ENCODE peak calls at places on chromosome 15, in four cellular contexts. One of them, this sample, is unnamed.
A peak's percentile ranks its signal among the peaks of the same experiment; 100 is the strongest.

GRCh38 chr15:38503497-38503896 is 49.6 kb downstream of the FAM98B start:
- DNase-seq in tibial nerve: no peak
- DNase-seq in K562: no peak
- DNase-seq in body of pancreas: no peak
- DNase-seq in this sample: no peak

GRCh38 chr15:76905013-76905839 is at the start of gene SCAPER:
- DNase-seq in tibial nerve: peak; percentile 86
- DNase-seq in K562: peak; percentile 93
- DNase-seq in body of pancreas: peak; percentile 94
- DNase-seq in this sample: peak; percentile 93

GRCh38 chr15:78103406-78104118 is 11.2 kb downstream of the SH2D7 start:
- DNase-seq in tibial nerve: no peak
- DNase-seq in K562: no peak
- DNase-seq in body of pancreas: peak; percentile 48
- DNase-seq in this sample: peak; percentile 8

GRCh38 chr15:31306426-31307269 is 20.0 kb upstream of the KLF13 start:
- DNase-seq in tibial nerve: no peak
- DNase-seq in K562: no peak
- DNase-seq in body of pancreas: no peak
- DNase-seq in this sample: no peak

GRCh38 chr15:84813435-84813834 is 3.7 kb upstream of the ALPK3 start:
- DNase-seq in tibial nerve: no peak
- DNase-seq in K562: no peak
- DNase-seq in body of pancreas: no peak
- DNase-seq in this sample: no peak

GRCh38 chr15:72231847-72232461 is 964 bp upstream of the PKM start:
- DNase-seq in tibial nerve: no peak
- DNase-seq in K562: peak; percentile 80
- DNase-seq in body of pancreas: peak; percentile 66
- DNase-seq in this sample: peak; percentile 33

GRCh38 chr15:39789736-39790135 is 7.1 kb upstream of the FSIP1 start:
- DNase-seq in tibial nerve: no peak
- DNase-seq in K562: no peak
- DNase-seq in body of pancreas: no peak
- DNase-seq in this sample: no peak

GRCh38 chr15:72353266-72353665 is 22.5 kb downstream of the HEXA start:
- DNase-seq in tibial nerve: no peak
- DNase-seq in K562: no peak
- DNase-seq in body of pancreas: no peak
- DNase-seq in this sample: no peak

GRCh38 chr15:69308949-69309348 is 10.2 kb downstream of the PAQR5 start:
- DNase-seq in tibial nerve: no peak
- DNase-seq in K562: no peak
- DNase-seq in body of pancreas: no peak
- DNase-seq in this sample: no peak

GRCh38 chr15:47186071-47186470 is 531.2 kb upstream of the SEMA6D start:
- DNase-seq in tibial nerve: no peak
- DNase-seq in K562: no peak
- DNase-seq in body of pancreas: no peak
- DNase-seq in this sample: no peak

GRCh38 chr15:48645558-48646330 is at the start of gene FBN1:
- DNase-seq in tibial nerve: peak; percentile 67
- DNase-seq in K562: no peak
- DNase-seq in body of pancreas: peak; percentile 38
- DNase-seq in this sample: peak; percentile 78
- TF ChIP-seq POLR2A in tibial nerve: peak; percentile 87
- TF ChIP-seq POLR2A in K562: no peak
- TF ChIP-seq POLR2A in body of pancreas: no peak
- TF ChIP-seq POLR2A in this sample: no peak

GRCh38 chr15:74798388-74799254 is 14.0 kb upstream of the LMAN1L start:
- DNase-seq in tibial nerve: no peak
- DNase-seq in K562: no peak
- DNase-seq in body of pancreas: peak; percentile 80
- DNase-seq in this sample: no peak
- TF ChIP-seq CTCF in tibial nerve: no peak
- TF ChIP-seq CTCF in K562: no peak
- TF ChIP-seq CTCF in body of pancreas: no peak
- TF ChIP-seq CTCF in this sample: no peak

DNA sequence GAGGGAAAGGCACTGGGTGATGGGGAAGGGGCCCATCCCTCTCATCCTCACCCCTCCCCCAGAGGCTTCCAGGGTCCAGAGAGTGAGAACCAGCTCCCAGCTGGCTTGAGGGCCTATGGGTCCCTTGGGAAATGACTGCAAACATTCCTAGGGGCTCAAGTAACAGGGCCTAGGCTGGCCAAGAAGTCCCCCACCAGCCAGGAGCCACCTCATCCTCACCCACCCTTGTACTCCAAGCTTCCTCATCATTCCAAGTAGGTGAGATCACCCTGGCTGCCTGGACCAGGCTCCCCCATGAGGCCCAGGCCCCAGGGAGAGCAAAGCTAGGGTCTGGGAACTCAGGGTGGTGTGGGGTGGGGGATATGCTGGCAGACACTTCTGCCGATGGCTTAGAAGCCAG is 14.8 kb downstream of the LOXL1 start:
- DNase-seq in tibial nerve: no peak
- DNase-seq in K562: no peak
- DNase-seq in body of pancreas: no peak
- DNase-seq in this sample: no peak
- H3K4me1 ChIP-seq in tibial nerve: peaks cover 6% of the 10 kb centered on the region
- H3K4me1 ChIP-seq in K562: no peaks in the 10 kb centered on the region
- H3K4me1 ChIP-seq in body of pancreas: peaks cover 4% of the 10 kb centered on the region
- H3K4me1 ChIP-seq in this sample: no peaks in the 10 kb centered on the region

GRCh38 chr15:27865323-27865922 is 233.7 kb downstream of the OCA2 start:
- DNase-seq in tibial nerve: no peak
- DNase-seq in K562: no peak
- DNase-seq in body of pancreas: no peak
- DNase-seq in this sample: no peak

GRCh38 chr15:27866505-27867165 is 232.5 kb downstream of the OCA2 start:
- DNase-seq in tibial nerve: no peak
- DNase-seq in K562: no peak
- DNase-seq in body of pancreas: no peak
- DNase-seq in this sample: no peak

GRCh38 chr15:27864719-27865118 is 234.4 kb downstream of the OCA2 start:
- DNase-seq in tibial nerve: no peak
- DNase-seq in K562: no peak
- DNase-seq in body of pancreas: no peak
- DNase-seq in this sample: no peak

GRCh38 chr15:27864076-27864475 is 235.0 kb downstream of the OCA2 start:
- DNase-seq in tibial nerve: no peak
- DNase-seq in K562: no peak
- DNase-seq in body of pancreas: no peak
- DNase-seq in this sample: no peak

DNA sequence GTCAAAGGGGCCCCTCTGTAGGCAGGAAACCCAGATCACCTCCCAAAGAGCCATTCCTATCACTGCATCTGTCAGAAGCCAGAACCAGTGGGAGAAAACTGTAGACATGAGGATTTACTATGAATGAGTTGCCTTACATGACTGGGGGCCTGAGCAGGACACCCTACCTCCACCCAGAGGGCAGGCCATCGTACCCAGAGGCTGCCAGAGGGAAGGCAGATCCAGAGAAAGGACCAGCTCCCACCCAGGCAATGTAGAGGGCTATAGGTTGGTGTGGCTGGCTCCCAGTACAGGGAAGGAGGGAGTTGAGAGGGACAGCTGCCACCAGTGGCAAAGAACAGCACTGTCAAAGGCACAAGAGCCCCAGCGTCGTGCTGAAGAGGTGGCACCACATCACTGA is 233.2 kb downstream of the OCA2 start:
- DNase-seq in tibial nerve: no peak
- DNase-seq in K562: no peak
- DNase-seq in body of pancreas: no peak
- DNase-seq in this sample: no peak
- TF ChIP-seq POLR2A in tibial nerve: no peak
- TF ChIP-seq POLR2A in K562: no peak
- TF ChIP-seq POLR2A in body of pancreas: no peak
- TF ChIP-seq POLR2A in this sample: no peak

GRCh38 chr15:57758556-57758955 is 52.0 kb downstream of the POLR2M start:
- DNase-seq in tibial nerve: no peak
- DNase-seq in K562: no peak
- DNase-seq in body of pancreas: no peak
- DNase-seq in this sample: no peak

GRCh38 chr15:57767526-57767925 is 61.0 kb downstream of the POLR2M start:
- DNase-seq in tibial nerve: no peak
- DNase-seq in K562: no peak
- DNase-seq in body of pancreas: no peak
- DNase-seq in this sample: no peak

GRCh38 chr15:57761562-57761961 is 55.0 kb downstream of the POLR2M start:
- DNase-seq in tibial nerve: no peak
- DNase-seq in K562: no peak
- DNase-seq in body of pancreas: no peak
- DNase-seq in this sample: no peak

DNA sequence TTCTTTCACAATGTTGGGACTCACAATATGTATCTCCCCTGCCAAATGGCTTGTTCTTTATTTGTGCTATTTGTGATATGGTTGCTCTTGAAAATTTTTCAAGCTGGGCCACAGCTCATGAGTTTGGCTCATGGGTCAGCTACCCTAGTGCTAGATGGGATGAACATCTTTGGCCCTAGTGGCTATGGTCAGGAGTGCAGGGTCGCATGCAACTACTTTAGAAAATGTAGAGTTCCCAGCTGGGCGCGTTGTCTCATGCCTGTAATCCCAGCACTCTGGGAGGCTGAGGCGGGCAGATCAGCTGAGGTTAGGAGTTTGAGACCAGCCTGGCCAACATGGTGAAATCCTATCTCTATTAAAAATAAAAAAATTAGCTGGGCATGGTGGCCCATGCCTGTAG is 55.8 kb downstream of the POLR2M start:
- DNase-seq in tibial nerve: no peak
- DNase-seq in K562: no peak
- DNase-seq in body of pancreas: no peak
- DNase-seq in this sample: no peak
- TF ChIP-seq CTCF in tibial nerve: no peak
- TF ChIP-seq CTCF in K562: no peak
- TF ChIP-seq CTCF in body of pancreas: no peak
- TF ChIP-seq CTCF in this sample: no peak